ENCODE peak calls at places on chromosomes 2 and 18, in four cellular contexts. One of them, this sample, is unnamed.

GRCh38 chr18:60147326-60147725 is 225.2 kb downstream of the MC4R start:
- DNase-seq in HepG2: no peak
- DNase-seq in A549: no peak
- DNase-seq in GM12878: no peak
- DNase-seq in this sample: no peak

GRCh38 chr2:189614585-189614984 is 34.0 kb upstream of the SLC40A1 start:
- DNase-seq in GM12878: no peak
- DNase-seq in HepG2: no peak
- DNase-seq in A549: no peak
- DNase-seq in this sample: no peak

GRCh38 chr2:134398300-134398699 is 144.4 kb downstream of the MGAT5 start:
- DNase-seq in GM12878: no peak
- DNase-seq in A549: no peak
- DNase-seq in HepG2: no peak
- DNase-seq in this sample: no peak

GRCh38 chr2:238847432-238847801 is 468 bp upstream of the TWIST2 start:
- DNase-seq in GM12878: no peak
- DNase-seq in A549: no peak
- DNase-seq in HepG2: no peak
- DNase-seq in this sample: no peak

GRCh38 chr2:138294451-138294850 is 207.1 kb upstream of the SPOPL start:
- DNase-seq in GM12878: no peak
- DNase-seq in A549: no peak
- DNase-seq in HepG2: no peak
- DNase-seq in this sample: no peak

GRCh38 chr2:17300141-17300540 is 218.1 kb downstream of the RAD51AP2 start:
- DNase-seq in HepG2: no peak
- DNase-seq in GM12878: no peak
- DNase-seq in A549: peak
- DNase-seq in this sample: no peak

GRCh38 chr18:79422022-79422782 is 26.5 kb downstream of the NFATC1 start:
- DNase-seq in A549: no peak
- DNase-seq in GM12878: no peak
- DNase-seq in HepG2: no peak
- DNase-seq in this sample: no peak

GRCh38 chr18:48634491-48634890 is 95.7 kb downstream of the CTIF start:
- DNase-seq in A549: no peak
- DNase-seq in GM12878: no peak
- DNase-seq in HepG2: no peak
- DNase-seq in this sample: no peak

GRCh38 chr18:62425465-62426190 is 97.2 kb upstream of the ZCCHC2 start:
- DNase-seq in HepG2: peak
- DNase-seq in GM12878: no peak
- DNase-seq in A549: peak
- DNase-seq in this sample: peak

DNA sequence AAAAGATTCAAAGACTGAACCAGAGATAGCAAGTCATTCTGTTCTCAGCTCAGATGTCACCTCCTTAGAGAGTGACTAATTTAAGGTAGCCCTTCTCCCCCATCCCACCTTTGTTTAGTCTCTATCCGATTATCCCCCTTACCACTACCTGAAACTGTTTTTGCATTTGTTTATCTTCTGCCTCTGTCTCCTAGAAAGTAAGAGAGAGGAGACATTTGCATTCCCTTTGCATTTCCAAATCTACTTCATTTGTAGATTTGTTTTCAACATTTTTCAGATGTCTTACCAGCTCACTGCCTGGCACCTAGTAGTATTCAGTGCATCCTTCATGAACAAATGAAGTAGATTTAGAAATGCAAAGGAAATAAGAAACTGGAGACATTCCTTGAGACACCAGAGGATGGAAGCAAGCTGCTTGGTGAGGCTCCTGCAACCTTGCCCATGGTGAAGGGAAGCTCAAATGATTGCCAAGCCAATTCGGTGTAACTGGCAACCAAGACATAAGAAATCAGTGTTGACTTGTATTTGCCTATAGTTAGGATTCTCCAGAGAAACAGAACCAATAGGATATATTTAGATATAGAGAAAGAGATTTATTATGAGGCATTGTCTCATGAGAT is 385.7 kb downstream of the STK39 start:
- DNase-seq in HepG2: no peak
- DNase-seq in GM12878: no peak
- DNase-seq in A549: no peak
- DNase-seq in this sample: no peak
- H3K27ac ChIP-seq in HepG2: no peak
- H3K27ac ChIP-seq in GM12878: no peak
- H3K27ac ChIP-seq in A549: no peak
- H3K27ac ChIP-seq in this sample: no peak

GRCh38 chr2:45452866-45453265 is 158.2 kb downstream of the SRBD1 start:
- DNase-seq in HepG2: no peak
- DNase-seq in A549: no peak
- DNase-seq in GM12878: no peak
- DNase-seq in this sample: no peak
- TF ChIP-seq CHD4 in HepG2: no peak
- TF ChIP-seq CHD4 in A549: no peak
- TF ChIP-seq CHD4 in GM12878: no peak
- TF ChIP-seq CHD4 in this sample: no peak

DNA sequence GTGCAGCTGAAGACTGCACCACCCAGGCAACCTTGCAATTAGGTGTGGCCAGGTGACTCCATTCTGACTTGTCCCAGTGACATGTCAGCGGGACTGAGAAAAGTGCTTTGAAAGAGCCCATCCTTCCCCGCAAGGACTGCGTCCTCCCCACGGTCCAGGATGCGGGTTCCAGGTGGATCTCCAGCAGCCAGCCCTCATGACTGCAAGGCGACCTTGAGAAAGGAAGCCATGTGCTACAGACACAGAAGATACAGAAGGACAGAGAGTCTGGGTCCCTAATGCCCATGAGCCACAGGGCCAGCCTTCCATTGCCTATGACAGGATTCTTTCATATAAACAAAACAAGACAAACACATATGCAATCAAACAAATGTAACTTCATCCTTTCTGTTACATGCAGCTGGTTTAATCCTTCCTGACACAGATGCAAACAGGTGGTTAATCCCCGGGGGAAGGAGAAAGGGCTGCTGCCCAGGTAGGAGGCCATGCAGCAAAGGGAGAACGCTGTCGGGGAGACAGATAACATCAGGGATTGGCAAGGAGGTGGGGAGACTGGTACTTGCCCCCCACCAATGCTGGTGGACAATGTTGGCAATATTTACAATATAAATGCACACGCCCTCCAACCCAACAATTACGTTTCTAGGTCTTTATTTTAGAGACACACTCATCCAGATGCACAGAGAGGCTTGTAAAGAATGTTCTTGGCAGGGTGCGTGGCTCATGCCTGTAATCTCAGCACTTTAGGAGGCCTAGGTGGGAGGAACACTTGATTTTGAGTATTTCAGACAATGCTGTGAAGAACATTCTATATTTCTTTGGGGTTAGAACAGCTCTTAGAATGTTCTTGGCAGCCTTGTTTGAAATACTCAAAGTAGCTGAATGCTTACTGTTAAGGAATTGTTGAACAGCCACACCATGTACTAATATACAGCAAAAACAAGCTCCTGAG is 64.8 kb downstream of the NCAPH start:
- DNase-seq in A549: no peak
- DNase-seq in HepG2: no peak
- DNase-seq in GM12878: no peak
- DNase-seq in this sample: no peak
- TF ChIP-seq USF2 in A549: no peak
- TF ChIP-seq USF2 in HepG2: no peak
- TF ChIP-seq USF2 in GM12878: no peak
- TF ChIP-seq USF2 in this sample: no peak

GRCh38 chr2:23943666-23944065 is 3.4 kb downstream of the UBXN2A start:
- DNase-seq in A549: no peak
- DNase-seq in HepG2: no peak
- DNase-seq in GM12878: no peak
- DNase-seq in this sample: no peak

GRCh38 chr2:23940976-23941605 is 828 bp downstream of the UBXN2A start:
- DNase-seq in A549: no peak
- DNase-seq in HepG2: peak
- DNase-seq in GM12878: peak
- DNase-seq in this sample: no peak

GRCh38 chr2:23941644-23942043 is 1.4 kb downstream of the UBXN2A start:
- DNase-seq in GM12878: no peak
- DNase-seq in A549: no peak
- DNase-seq in HepG2: no peak
- DNase-seq in this sample: no peak

GRCh38 chr2:23940262-23940975 is at the start of gene UBXN2A:
- DNase-seq in A549: peak
- DNase-seq in HepG2: peak
- DNase-seq in GM12878: no peak
- DNase-seq in this sample: peak

GRCh38 chr2:23939054-23939436 is 1.2 kb upstream of the UBXN2A start:
- DNase-seq in A549: no peak
- DNase-seq in HepG2: no peak
- DNase-seq in GM12878: no peak
- DNase-seq in this sample: no peak
- H3K27ac ChIP-seq in A549: peak
- H3K27ac ChIP-seq in HepG2: no peak
- H3K27ac ChIP-seq in GM12878: no peak
- H3K27ac ChIP-seq in this sample: peak

DNA sequence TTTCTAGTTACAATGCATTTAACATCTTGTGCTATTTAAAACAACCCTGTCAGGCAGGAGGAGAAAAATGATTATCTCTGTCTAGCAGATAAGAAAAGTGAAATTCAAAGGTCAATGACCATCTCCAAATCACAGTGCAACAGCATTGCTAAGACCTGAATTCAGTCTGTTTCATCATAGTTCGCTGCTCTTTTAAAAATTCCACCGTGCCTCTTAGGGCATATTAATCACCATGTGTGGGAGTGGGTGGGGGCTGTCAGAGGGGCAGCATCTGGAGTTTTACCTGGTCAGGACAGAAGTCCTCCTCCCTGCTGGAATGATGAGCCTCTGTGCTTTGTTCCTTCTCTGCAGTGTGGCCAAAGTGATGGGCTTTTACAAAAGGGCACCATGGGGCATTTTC is 418.7 kb upstream of the RGPD4 start:
- DNase-seq in HepG2: no peak
- DNase-seq in GM12878: no peak
- DNase-seq in A549: no peak
- DNase-seq in this sample: no peak
- TF ChIP-seq CHD4 in HepG2: no peak
- TF ChIP-seq CHD4 in GM12878: no peak
- TF ChIP-seq CHD4 in A549: no peak
- TF ChIP-seq CHD4 in this sample: no peak

GRCh38 chr2:38182518-38183013 is 106.6 kb upstream of the CYP1B1 start:
- DNase-seq in GM12878: no peak
- DNase-seq in A549: no peak
- DNase-seq in HepG2: no peak
- DNase-seq in this sample: no peak

GRCh38 chr2:38180754-38181153 is 104.8 kb upstream of the CYP1B1 start:
- DNase-seq in A549: no peak
- DNase-seq in GM12878: no peak
- DNase-seq in HepG2: no peak
- DNase-seq in this sample: no peak

GRCh38 chr2:38181802-38182517 is 106.0 kb upstream of the CYP1B1 start:
- DNase-seq in GM12878: no peak
- DNase-seq in A549: no peak
- DNase-seq in HepG2: no peak
- DNase-seq in this sample: no peak

GRCh38 chr2:38187416-38188127 is 111.6 kb upstream of the CYP1B1 start:
- DNase-seq in GM12878: no peak
- DNase-seq in A549: no peak
- DNase-seq in HepG2: no peak
- DNase-seq in this sample: no peak

GRCh38 chr2:38184964-38185603 is 109.1 kb upstream of the CYP1B1 start:
- DNase-seq in A549: no peak
- DNase-seq in HepG2: no peak
- DNase-seq in GM12878: peak
- DNase-seq in this sample: no peak
- TF ChIP-seq USF2 in A549: no peak
- TF ChIP-seq USF2 in HepG2: no peak
- TF ChIP-seq USF2 in GM12878: no peak
- TF ChIP-seq USF2 in this sample: no peak